ENCODE peak calls at places on chromosome 12, in six cellular contexts. Z is B cell, A is pancreas, Q is NCI-H1436, T is PC-9, S is Calu3. V is an unnamed sample.

GRCh38 chr12:1934831-1935230 is 16.4 kb upstream of the CACNA2D4 start:
- DNase-seq in Q (no peak), Z (no peak), S (no peak), T (no peak), A (no peak), V (no peak)

GRCh38 chr12:53380104-53380796 is at the start of gene SP1:
- DNase-seq in T (peak), Z (peak), S (peak), A (peak), Q (peak), V (peak)

GRCh38 chr12:2336409-2336829 is 283.6 kb downstream of the CACNA1C start:
- DNase-seq in Z (no peak), T (no peak), S (peak), A (no peak), Q (no peak), V (no peak)

GRCh38 chr12:96780330-96780729 is 126.7 kb upstream of the NEDD1 start:
- DNase-seq in A (no peak), T (no peak), S (no peak), Q (no peak), Z (no peak), V (no peak)

GRCh38 chr12:116635487-116635886 is 76.3 kb downstream of the MAP1LC3B2 start:
- DNase-seq in Z (peak), Q (no peak), S (no peak), A (no peak), T (no peak), V (no peak)

GRCh38 chr12:7907009-7907408 is 29.0 kb downstream of the SLC2A3 start:
- DNase-seq in Z (no peak), T (peak), S (peak), A (peak), Q (no peak), V (peak)

GRCh38 chr12:86601550-86602308 is 345.5 kb upstream of the MGAT4C start:
- DNase-seq in T (no peak), Q (no peak), A (no peak), S (no peak), Z (no peak), V (no peak)

GRCh38 chr12:120368789-120369475 is at the start of gene MSI1:
- DNase-seq in Z (no peak), Q (no peak), A (no peak), S (no peak), T (peak), V (no peak)

GRCh38 chr12:25997401-25997973 is 39.0 kb downstream of the RASSF8 start:
- DNase-seq in Z (no peak), S (no peak), Q (no peak), A (no peak), T (no peak), V (no peak)

GRCh38 chr12:22409071-22409951 is 74.8 kb upstream of the ST8SIA1 start:
- DNase-seq in T (no peak), A (no peak), S (no peak), Q (no peak), Z (no peak), V (no peak)

GRCh38 chr12:93879476-93880376 is 202.6 kb downstream of the CRADD start:
- DNase-seq in S (no peak), T (no peak), Q (no peak), A (no peak), Z (no peak), V (no peak)

GRCh38 chr12:65248656-65249633 is 29.5 kb upstream of the MSRB3 start:
- DNase-seq in Q (no peak), A (no peak), S (no peak), T (no peak), Z (no peak), V (no peak)

GRCh38 chr12:49131973-49132461 is 822 bp upstream of the TUBA1B start:
- DNase-seq in S (no peak), Z (no peak), A (no peak), T (no peak), Q (no peak), V (no peak)

GRCh38 chr12:19937161-19937560 is 431.2 kb upstream of the PDE3A start:
- DNase-seq in A (no peak), T (no peak), Q (no peak), S (no peak), Z (no peak), V (no peak)